ENCODE peak calls at places on chromosomes 7 and 10, in eight cellular contexts. W is uterus, E is GM23338, R is HL-60, F is fibroblast of lung, Q is brain microvascular endothelial cell, K is AG04450, U is Peyer's patch. P is an unnamed sample.

GRCh38 chr10:24642921-24643678 is 80.6 kb downstream of the ARHGAP21 start:
- DNase-seq in W (no peak), E (peak), R (no peak), F (peak), Q (peak), K (peak), U (no peak), P (peak)

GRCh38 chr10:71748671-71749191 is 24.6 kb downstream of the VSIR start:
- DNase-seq in W (peak), E (no peak), R (peak), F (no peak), Q (no peak), K (no peak), U (peak), P (no peak)

GRCh38 chr10:133185421-133185820 is 25.4 kb downstream of the KNDC1 start:
- DNase-seq in W (no peak), E (no peak), R (no peak), F (no peak), Q (no peak), K (no peak), U (no peak), P (no peak)

GRCh38 chr10:34721201-34721840 is 93.8 kb downstream of the PARD3 start:
- DNase-seq in W (no peak), E (no peak), R (no peak), F (peak), Q (peak), K (no peak), U (no peak), P (no peak)

GRCh38 chr10:29642996-29643395 is 8.2 kb upstream of the SVIL start:
- DNase-seq in W (no peak), E (no peak), R (no peak), F (peak), Q (peak), K (no peak), U (no peak), P (no peak)

GRCh38 chr7:28041508-28042314 is 138.9 kb downstream of the JAZF1 start:
- DNase-seq in W (no peak), E (no peak), R (no peak), F (peak), Q (peak), K (peak), U (no peak), P (no peak)

GRCh38 chr7:117791877-117792780 is 81.1 kb downstream of the CTTNBP2 start:
- DNase-seq in W (no peak), E (no peak), R (peak), F (no peak), Q (no peak), K (no peak), U (no peak), P (no peak)

GRCh38 chr7:24968165-24968564 is 11.8 kb downstream of the OSBPL3 start:
- DNase-seq in W (no peak), E (no peak), R (no peak), F (no peak), Q (no peak), K (no peak), U (no peak), P (peak)

GRCh38 chr10:1551636-1552338 is 185.5 kb downstream of the ADARB2 start:
- DNase-seq in W (no peak), E (no peak), R (no peak), F (no peak), Q (no peak), K (no peak), U (no peak), P (no peak)

GRCh38 chr7:5553298-5553877 is 129.8 kb upstream of the TNRC18 start:
- DNase-seq in W (no peak), E (no peak), R (no peak), F (no peak), Q (no peak), K (no peak), U (peak), P (no peak)

GRCh38 chr7:18445483-18445882 is 50.1 kb upstream of the HDAC9 start:
- DNase-seq in W (no peak), E (no peak), R (no peak), F (no peak), Q (no peak), K (no peak), U (no peak), P (no peak)

GRCh38 chr7:35716038-35716803 is 21.3 kb upstream of the HERPUD2 start:
- DNase-seq in W (no peak), E (no peak), R (no peak), F (peak), Q (peak), K (no peak), U (no peak), P (no peak)

GRCh38 chr7:129616530-129616929 is 5.0 kb downstream of the NRF1 start:
- DNase-seq in W (no peak), E (no peak), R (no peak), F (no peak), Q (no peak), K (no peak), U (no peak), P (no peak)

GRCh38 chr7:71824356-71824755 is 587.8 kb downstream of the CALN1 start:
- DNase-seq in W (no peak), E (peak), R (no peak), F (no peak), Q (peak), K (no peak), U (no peak), P (no peak)

GRCh38 chr10:17644485-17644964 is 574 bp downstream of the STAM start:
- DNase-seq in W (no peak), E (peak), R (no peak), F (peak), Q (peak), K (no peak), U (no peak), P (no peak)

GRCh38 chr10:18666810-18667209 is 7.6 kb downstream of the ARL5B start:
- DNase-seq in W (no peak), E (peak), R (no peak), F (peak), Q (no peak), K (no peak), U (no peak), P (no peak)

GRCh38 chr10:100736809-100737358 is 8.5 kb upstream of the PAX2 start:
- DNase-seq in W (no peak), E (peak), R (no peak), F (no peak), Q (no peak), K (no peak), U (no peak), P (no peak)

GRCh38 chr7:36707465-36707864 is 16.8 kb downstream of the AOAH start:
- DNase-seq in W (no peak), E (no peak), R (no peak), F (no peak), Q (no peak), K (no peak), U (no peak), P (no peak)

GRCh38 chr10:27319752-27320561 is 79.4 kb upstream of the ACBD5 start:
- DNase-seq in W (peak), E (peak), R (peak), F (peak), Q (peak), K (no peak), U (peak), P (no peak)

GRCh38 chr10:28429573-28430216 is 103.2 kb upstream of the WAC start:
- DNase-seq in W (no peak), E (peak), R (no peak), F (peak), Q (no peak), K (no peak), U (no peak), P (no peak)

GRCh38 chr10:88810196-88810961 is 7.8 kb downstream of the LIPM start:
- DNase-seq in W (no peak), E (peak), R (no peak), F (peak), Q (peak), K (peak), U (peak), P (no peak)

DNA sequence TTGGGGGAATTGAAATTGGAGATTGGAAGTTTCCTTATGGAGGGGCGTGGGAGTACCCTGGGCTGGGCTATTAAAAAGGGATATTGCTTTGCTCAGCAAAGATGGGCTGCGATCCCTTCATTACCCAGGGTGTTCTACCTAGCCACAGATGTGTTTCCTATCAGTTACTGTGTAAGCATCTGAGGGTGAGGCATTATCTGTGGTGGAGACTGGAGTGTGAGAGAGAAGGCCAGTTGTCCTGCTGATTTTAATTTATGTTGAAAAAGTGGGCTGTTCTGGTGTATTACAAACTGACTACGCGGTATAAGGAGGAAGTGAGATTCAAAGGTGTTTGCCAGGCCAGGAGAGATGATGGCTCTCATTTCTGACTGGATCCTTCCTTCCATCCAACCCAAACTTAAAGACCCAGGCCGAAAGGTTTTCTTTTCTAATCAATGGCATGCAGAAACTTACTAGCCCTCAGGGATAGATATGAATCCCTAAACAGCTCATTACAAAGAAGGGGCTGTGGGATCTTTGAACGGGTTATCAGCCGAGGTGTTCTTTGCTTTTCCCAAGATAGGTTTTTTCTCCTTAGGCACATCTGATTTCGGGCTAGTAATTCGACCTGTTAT is 7.6 kb downstream of the TCF7L2 start:
- DNase-seq in W (no peak), E (no peak), R (no peak), F (no peak), Q (no peak), K (no peak), U (no peak), P (no peak)
- H3K4me3 ChIP-seq in W (no peak), E (peak), R (no peak), F (no peak), Q (no peak), K (no peak), U (no peak), P (no peak)

GRCh38 chr7:87448427-87448826 is 27.1 kb downstream of the ABCB4 start:
- DNase-seq in W (no peak), E (no peak), R (no peak), F (no peak), Q (no peak), K (no peak), U (no peak), P (no peak)

GRCh38 chr7:87456247-87456646 is 19.2 kb downstream of the ABCB4 start:
- DNase-seq in W (no peak), E (no peak), R (no peak), F (no peak), Q (no peak), K (no peak), U (no peak), P (no peak)

GRCh38 chr7:87450706-87451105 is 24.8 kb downstream of the ABCB4 start:
- DNase-seq in W (no peak), E (no peak), R (no peak), F (no peak), Q (no peak), K (no peak), U (no peak), P (no peak)

GRCh38 chr7:87451187-87451586 is 24.3 kb downstream of the ABCB4 start:
- DNase-seq in W (no peak), E (no peak), R (no peak), F (no peak), Q (no peak), K (no peak), U (no peak), P (no peak)

DNA sequence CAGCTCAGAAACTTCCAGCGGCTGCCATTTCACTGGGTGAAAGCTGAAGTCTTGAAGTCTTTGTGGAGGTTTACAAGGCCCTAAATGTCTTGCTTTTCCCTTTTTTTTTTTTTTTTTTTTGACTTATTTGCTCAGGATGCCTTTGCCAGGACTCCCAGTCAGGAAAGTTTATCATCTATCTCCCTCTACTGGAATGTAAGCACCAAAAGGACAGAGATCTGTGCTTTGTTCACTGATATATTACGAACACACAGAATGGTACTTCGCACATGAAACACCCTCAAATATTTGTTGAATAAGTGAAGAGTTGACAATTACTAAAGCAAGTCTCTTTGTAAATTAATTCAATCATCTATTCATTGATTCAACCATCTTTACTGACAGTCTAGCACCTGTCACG is 23.2 kb downstream of the ABCB4 start:
- DNase-seq in W (no peak), E (no peak), R (no peak), F (no peak), Q (no peak), K (no peak), U (no peak), P (no peak)
- TF ChIP-seq CTCF in W (no peak), E (no peak), R (no peak), F (no peak), Q (no peak), K (no peak), U (no peak), P (peak)

GRCh38 chr7:134779741-134780065 is 269 bp downstream of the CALD1 start:
- DNase-seq in W (no peak), E (no peak), R (no peak), F (no peak), Q (no peak), K (no peak), U (no peak), P (no peak)

GRCh38 chr7:134782121-134782623 is 2.7 kb downstream of the CALD1 start:
- DNase-seq in W (no peak), E (no peak), R (no peak), F (no peak), Q (no peak), K (no peak), U (no peak), P (no peak)

GRCh38 chr7:134778941-134779740 is at the start of gene CALD1:
- DNase-seq in W (peak), E (peak), R (no peak), F (peak), Q (peak), K (peak), U (peak), P (peak)

GRCh38 chr7:134780166-134780853 is 876 bp downstream of the CALD1 start:
- DNase-seq in W (no peak), E (no peak), R (no peak), F (peak), Q (no peak), K (no peak), U (no peak), P (no peak)

GRCh38 chr7:134781171-134781570 is 1.7 kb downstream of the CALD1 start:
- DNase-seq in W (no peak), E (no peak), R (no peak), F (no peak), Q (no peak), K (no peak), U (no peak), P (no peak)
- H3K4me3 ChIP-seq in W (peak), E (peak), R (no peak), F (peak), Q (peak), K (peak), U (peak), P (peak)

GRCh38 chr7:155069992-155070827 is at the start of gene HTR5A:
- DNase-seq in W (peak), E (peak), R (peak), F (peak), Q (peak), K (peak), U (peak), P (peak)
- TF ChIP-seq CTCF in W (peak), E (no peak), R (no peak), F (no peak), Q (no peak), K (peak), U (no peak), P (no peak)

GRCh38 chr10:109895095-109895818 is 28.1 kb downstream of the XPNPEP1 start:
- DNase-seq in W (no peak), E (no peak), R (no peak), F (peak), Q (peak), K (no peak), U (no peak), P (no peak)
- H3K4me3 ChIP-seq in W (no peak), E (no peak), R (no peak), F (no peak), Q (no peak), K (no peak), U (no peak), P (no peak)